ENCODE peak calls at places on chromosome 21, in seven cellular contexts. One of them, this sample, is unnamed.

GRCh38 chr21:43864313-43864805 is 664 bp upstream of the AGPAT3 start:
- DNase-seq in foreskin fibroblast: peak; percentile 23
- DNase-seq in MM.1S: peak; percentile 90
- DNase-seq in Peyer's patch: peak; percentile 74
- DNase-seq in RWPE2: peak; percentile 52
- DNase-seq in mucosa of descending colon: peak; percentile 86
- DNase-seq in thoracic aorta: no peak
- DNase-seq in this sample: no peak

GRCh38 chr21:36661511-36662309 is 37.2 kb upstream of the SIM2 start:
- DNase-seq in thoracic aorta: no peak
- DNase-seq in MM.1S: no peak
- DNase-seq in RWPE2: no peak
- DNase-seq in Peyer's patch: no peak
- DNase-seq in foreskin fibroblast: peak; percentile 12
- DNase-seq in mucosa of descending colon: no peak
- DNase-seq in this sample: no peak

GRCh38 chr21:37266515-37267221 is 466 bp downstream of the VPS26C start:
- DNase-seq in Peyer's patch: no peak
- DNase-seq in foreskin fibroblast: no peak
- DNase-seq in MM.1S: peak; percentile 93
- DNase-seq in RWPE2: peak; percentile 79
- DNase-seq in mucosa of descending colon: no peak
- DNase-seq in thoracic aorta: no peak
- DNase-seq in this sample: no peak

GRCh38 chr21:8988696-8989095 is 1532.7 kb upstream of the TPTE start:
- DNase-seq in Peyer's patch: no peak
- DNase-seq in mucosa of descending colon: no peak
- DNase-seq in foreskin fibroblast: no peak
- DNase-seq in thoracic aorta: no peak
- DNase-seq in RWPE2: no peak
- DNase-seq in MM.1S: no peak
- DNase-seq in this sample: no peak

GRCh38 chr21:28579986-28580550 is 412.6 kb downstream of the LTN1 start:
- DNase-seq in RWPE2: no peak
- DNase-seq in thoracic aorta: no peak
- DNase-seq in mucosa of descending colon: no peak
- DNase-seq in MM.1S: no peak
- DNase-seq in Peyer's patch: no peak
- DNase-seq in foreskin fibroblast: no peak
- DNase-seq in this sample: no peak

GRCh38 chr21:31182231-31183129 is 144.2 kb upstream of the KRTAP19-8 start:
- DNase-seq in RWPE2: no peak
- DNase-seq in mucosa of descending colon: no peak
- DNase-seq in Peyer's patch: no peak
- DNase-seq in thoracic aorta: no peak
- DNase-seq in MM.1S: no peak
- DNase-seq in foreskin fibroblast: no peak
- DNase-seq in this sample: no peak

GRCh38 chr21:39663066-39663465 is 50.3 kb downstream of the B3GALT5 start:
- DNase-seq in MM.1S: no peak
- DNase-seq in foreskin fibroblast: no peak
- DNase-seq in Peyer's patch: no peak
- DNase-seq in thoracic aorta: no peak
- DNase-seq in mucosa of descending colon: no peak
- DNase-seq in RWPE2: no peak
- DNase-seq in this sample: no peak

GRCh38 chr21:46661211-46661625 is 25.7 kb downstream of the PRMT2 start:
- DNase-seq in mucosa of descending colon: peak; percentile 49
- DNase-seq in Peyer's patch: no peak
- DNase-seq in MM.1S: peak; percentile 70
- DNase-seq in foreskin fibroblast: peak; percentile 85
- DNase-seq in RWPE2: no peak
- DNase-seq in thoracic aorta: no peak
- DNase-seq in this sample: peak; percentile 43

GRCh38 chr21:29174607-29175013 is 44.2 kb downstream of the MAP3K7CL start:
- DNase-seq in RWPE2: no peak
- DNase-seq in Peyer's patch: no peak
- DNase-seq in foreskin fibroblast: no peak
- DNase-seq in thoracic aorta: no peak
- DNase-seq in mucosa of descending colon: no peak
- DNase-seq in MM.1S: no peak
- DNase-seq in this sample: no peak

GRCh38 chr21:32306021-32306780 is 7.5 kb downstream of the MRAP start:
- DNase-seq in mucosa of descending colon: no peak
- DNase-seq in Peyer's patch: no peak
- DNase-seq in MM.1S: no peak
- DNase-seq in RWPE2: no peak
- DNase-seq in thoracic aorta: no peak
- DNase-seq in foreskin fibroblast: no peak
- DNase-seq in this sample: no peak

GRCh38 chr21:45401916-45402900 is 2.8 kb upstream of the COL18A1 start:
- DNase-seq in Peyer's patch: no peak
- DNase-seq in thoracic aorta: no peak
- DNase-seq in mucosa of descending colon: peak; percentile 18
- DNase-seq in RWPE2: peak; percentile 42
- DNase-seq in MM.1S: no peak
- DNase-seq in foreskin fibroblast: no peak
- DNase-seq in this sample: no peak

DNA sequence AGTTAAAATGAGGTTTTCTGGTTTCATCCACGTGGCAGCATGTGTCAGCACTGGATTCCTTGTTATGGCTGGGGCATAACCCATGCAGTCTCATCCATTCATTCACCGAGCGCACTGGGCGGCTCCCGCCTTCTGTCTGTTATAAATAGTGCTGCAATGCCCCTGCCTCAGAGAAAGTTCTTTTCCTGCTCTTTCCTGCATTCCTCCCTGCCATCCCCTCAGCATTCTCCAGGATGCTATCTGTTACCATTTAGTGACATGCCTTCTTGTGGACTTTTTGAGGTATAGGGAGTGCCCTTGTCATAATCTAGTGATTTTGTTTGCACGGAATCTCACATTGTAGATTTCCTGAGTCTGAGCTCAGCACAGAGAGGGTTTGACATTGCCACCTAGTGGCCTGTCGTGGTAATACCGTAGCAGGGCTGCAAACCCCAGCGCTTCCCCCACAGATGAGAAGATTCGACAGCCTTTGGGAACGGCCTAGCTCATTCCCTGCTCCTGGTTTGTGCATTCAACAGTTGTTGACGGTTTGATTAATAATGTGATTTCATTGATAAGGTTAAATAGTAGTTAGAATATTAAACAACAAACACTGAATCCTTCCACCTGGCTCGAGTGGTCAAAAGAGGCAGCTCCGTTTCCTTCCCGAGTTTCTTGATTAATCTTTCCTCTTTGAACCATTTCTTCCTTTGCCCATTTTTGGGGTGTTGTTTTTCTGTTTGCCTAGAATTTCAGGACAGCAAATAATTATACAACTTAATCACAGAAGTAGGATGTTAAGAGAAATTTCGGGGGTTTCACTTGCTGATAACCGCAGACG is 46.3 kb downstream of the UMODL1 start:
- DNase-seq in foreskin fibroblast: peak; percentile 70
- DNase-seq in Peyer's patch: peak; percentile 91
- DNase-seq in RWPE2: no peak
- DNase-seq in MM.1S: peak; percentile 92
- DNase-seq in mucosa of descending colon: peak; percentile 85
- DNase-seq in thoracic aorta: peak; percentile 30
- DNase-seq in this sample: peak; percentile 65
- TF ChIP-seq CTCF in foreskin fibroblast: peak; percentile 88
- TF ChIP-seq CTCF in Peyer's patch: peak; percentile 94
- TF ChIP-seq CTCF in RWPE2: peak; percentile 92
- TF ChIP-seq CTCF in MM.1S: peak; percentile 99
- TF ChIP-seq CTCF in mucosa of descending colon: peak; percentile 91
- TF ChIP-seq CTCF in thoracic aorta: peak; percentile 95
- TF ChIP-seq CTCF in this sample: peak; percentile 88

GRCh38 chr21:33976082-33976979 is 60.7 kb upstream of the ATP5PO start:
- DNase-seq in MM.1S: no peak
- DNase-seq in foreskin fibroblast: peak; percentile 95
- DNase-seq in mucosa of descending colon: no peak
- DNase-seq in thoracic aorta: no peak
- DNase-seq in Peyer's patch: peak; percentile 60
- DNase-seq in RWPE2: peak; percentile 90
- DNase-seq in this sample: peak; percentile 91
- H3K4me3 ChIP-seq in MM.1S: no peak overlapping the region
- H3K4me3 ChIP-seq in foreskin fibroblast: no peak overlapping the region
- H3K4me3 ChIP-seq in mucosa of descending colon: no peak overlapping the region
- H3K4me3 ChIP-seq in thoracic aorta: peak overlapping the region; percentile 17
- H3K4me3 ChIP-seq in Peyer's patch: no peak overlapping the region
- H3K4me3 ChIP-seq in RWPE2: no peak overlapping the region
- H3K4me3 ChIP-seq in this sample: peak overlapping the region; percentile 12

GRCh38 chr21:20875741-20876140 is 122.5 kb upstream of the NCAM2 start:
- DNase-seq in mucosa of descending colon: no peak
- DNase-seq in foreskin fibroblast: no peak
- DNase-seq in RWPE2: no peak
- DNase-seq in Peyer's patch: no peak
- DNase-seq in thoracic aorta: no peak
- DNase-seq in MM.1S: no peak
- DNase-seq in this sample: no peak
- TF ChIP-seq CTCF in mucosa of descending colon: no peak
- TF ChIP-seq CTCF in foreskin fibroblast: peak; percentile 18
- TF ChIP-seq CTCF in RWPE2: no peak
- TF ChIP-seq CTCF in Peyer's patch: no peak
- TF ChIP-seq CTCF in thoracic aorta: no peak
- TF ChIP-seq CTCF in MM.1S: no peak
- TF ChIP-seq CTCF in this sample: no peak

GRCh38 chr21:34877485-34878128 is 171.5 kb downstream of the RUNX1 start:
- DNase-seq in thoracic aorta: no peak
- DNase-seq in mucosa of descending colon: peak; percentile 87
- DNase-seq in MM.1S: no peak
- DNase-seq in Peyer's patch: peak; percentile 82
- DNase-seq in RWPE2: no peak
- DNase-seq in foreskin fibroblast: no peak
- DNase-seq in this sample: no peak

GRCh38 chr21:34871026-34871908 is 177.8 kb downstream of the RUNX1 start:
- DNase-seq in mucosa of descending colon: no peak
- DNase-seq in thoracic aorta: no peak
- DNase-seq in Peyer's patch: no peak
- DNase-seq in foreskin fibroblast: no peak
- DNase-seq in MM.1S: no peak
- DNase-seq in RWPE2: no peak
- DNase-seq in this sample: no peak

GRCh38 chr21:34878501-34878900 is 170.6 kb downstream of the RUNX1 start:
- DNase-seq in thoracic aorta: no peak
- DNase-seq in foreskin fibroblast: no peak
- DNase-seq in MM.1S: no peak
- DNase-seq in mucosa of descending colon: no peak
- DNase-seq in Peyer's patch: no peak
- DNase-seq in RWPE2: no peak
- DNase-seq in this sample: no peak

GRCh38 chr21:34875830-34876229 is 173.3 kb downstream of the RUNX1 start:
- DNase-seq in MM.1S: no peak
- DNase-seq in foreskin fibroblast: no peak
- DNase-seq in thoracic aorta: no peak
- DNase-seq in mucosa of descending colon: no peak
- DNase-seq in RWPE2: no peak
- DNase-seq in Peyer's patch: no peak
- DNase-seq in this sample: no peak

GRCh38 chr21:34874689-34875513 is 174.2 kb downstream of the RUNX1 start:
- DNase-seq in foreskin fibroblast: no peak
- DNase-seq in MM.1S: peak; percentile 83
- DNase-seq in thoracic aorta: no peak
- DNase-seq in mucosa of descending colon: no peak
- DNase-seq in RWPE2: no peak
- DNase-seq in Peyer's patch: no peak
- DNase-seq in this sample: no peak
- H3K4me3 ChIP-seq in foreskin fibroblast: no peak overlapping the region
- H3K4me3 ChIP-seq in MM.1S: peak overlapping the region; percentile 26
- H3K4me3 ChIP-seq in thoracic aorta: no peak overlapping the region
- H3K4me3 ChIP-seq in mucosa of descending colon: no peak overlapping the region
- H3K4me3 ChIP-seq in RWPE2: no peak overlapping the region
- H3K4me3 ChIP-seq in Peyer's patch: no peak overlapping the region
- H3K4me3 ChIP-seq in this sample: no peak overlapping the region

This sample was measured in AG09309.